ENCODE peak calls at places on chromosome 5, in eight cellular contexts. X is M059J, Q is NCI-H1417 treated with DMSO at 0.1 percent for 48 hours, T is GF-D8, I is pancreas, K is ELR, O is DMS53, L is aorta. W is an unnamed sample.

GRCh38 chr5:65480306-65480865 is 1.3 kb downstream of the ADAMTS6 start:
- DNase-seq in X (peak; percentile 78), I (peak; percentile 48), Q (no peak), L (peak; percentile 85), T (no peak), O (peak; percentile 70), K (peak; percentile 80), W (peak; percentile 86)

GRCh38 chr5:180792287-180792964 is 10.2 kb downstream of the MGAT1 start:
- DNase-seq in T (no peak), L (no peak), X (no peak), Q (no peak), O (no peak), I (no peak), K (no peak), W (no peak)

GRCh38 chr5:173237821-173238220 is 2.8 kb upstream of the NKX2-5 start:
- DNase-seq in T (no peak), L (no peak), Q (no peak), O (no peak), I (no peak), K (no peak), X (no peak), W (no peak)

GRCh38 chr5:123119334-123119986 is 30.4 kb downstream of the PRDM6 start:
- DNase-seq in O (no peak), Q (no peak), T (no peak), L (peak; percentile 65), X (peak; percentile 75), I (no peak), K (peak; percentile 20), W (peak; percentile 67)

GRCh38 chr5:32794086-32794485 is 83.0 kb downstream of the NPR3 start:
- DNase-seq in T (no peak), I (no peak), L (no peak), X (peak; percentile 58), O (no peak), K (peak; percentile 71), Q (no peak), W (peak; percentile 26)

GRCh38 chr5:134088994-134089560 is 25.4 kb upstream of the TCF7 start:
- DNase-seq in I (no peak), X (no peak), T (no peak), O (no peak), K (no peak), Q (no peak), L (no peak), W (no peak)

GRCh38 chr5:89417990-89418820 is 535.2 kb upstream of the MEF2C start:
- DNase-seq in I (no peak), Q (no peak), O (peak; percentile 22), T (no peak), K (no peak), X (peak; percentile 24), L (no peak), W (no peak)

GRCh38 chr5:53403291-53403690 is 77.1 kb upstream of the FST start:
- DNase-seq in L (no peak), I (no peak), Q (no peak), O (no peak), X (peak; percentile 38), K (no peak), T (no peak), W (no peak)

GRCh38 chr5:164306662-164307061 is 801.2 kb downstream of the MAT2B start:
- DNase-seq in Q (no peak), X (peak; percentile 12), O (no peak), L (no peak), T (no peak), I (no peak), K (peak; percentile 31), W (no peak)

GRCh38 chr5:73233461-73234151 is 60.6 kb downstream of the TMEM174 start:
- DNase-seq in X (peak; percentile 24), T (no peak), L (peak; percentile 45), K (no peak), O (peak; percentile 63), Q (no peak), I (no peak), W (no peak)

GRCh38 chr5:177249761-177250537 is 53.6 kb downstream of the RAB24 start:
- DNase-seq in K (no peak), T (no peak), I (no peak), L (no peak), X (no peak), O (no peak), Q (no peak), W (no peak)

GRCh38 chr5:72187388-72188070 is 80.3 kb downstream of the MAP1B start:
- DNase-seq in I (no peak), T (no peak), Q (no peak), X (no peak), O (no peak), K (no peak), L (no peak), W (no peak)

GRCh38 chr5:43099615-43100014 is 21.1 kb upstream of the ZNF131 start:
- DNase-seq in L (no peak), I (no peak), T (no peak), X (no peak), K (no peak), Q (no peak), O (peak; percentile 58), W (no peak)

GRCh38 chr5:132746592-132747063 is 598 bp upstream of the CCNI2 start:
- DNase-seq in O (peak; percentile 81), Q (no peak), X (peak; percentile 28), L (no peak), K (peak; percentile 56), T (no peak), I (peak; percentile 58), W (peak; percentile 80)

GRCh38 chr5:173757817-173758216 is 130.3 kb upstream of the CPEB4 start:
- DNase-seq in K (no peak), Q (no peak), O (no peak), I (no peak), X (no peak), L (no peak), T (no peak), W (no peak)

GRCh38 chr5:37814699-37815098 is 25.1 kb downstream of the GDNF start:
- DNase-seq in K (peak; percentile 99), Q (no peak), X (peak; percentile 96), T (no peak), O (no peak), L (no peak), I (no peak), W (peak; percentile 48)

GRCh38 chr5:119596046-119596445 is 33.3 kb upstream of the FAM170A start:
- DNase-seq in X (no peak), K (no peak), O (no peak), I (no peak), T (no peak), L (no peak), Q (no peak), W (no peak)

GRCh38 chr5:27947088-27947487 is 908.7 kb upstream of the CDH9 start:
- DNase-seq in L (no peak), Q (no peak), T (no peak), X (peak; percentile 71), K (no peak), I (no peak), O (no peak), W (no peak)

GRCh38 chr5:61171479-61171878 is 9.2 kb upstream of the SMIM15 start:
- DNase-seq in I (no peak), X (no peak), O (no peak), Q (no peak), L (no peak), K (no peak), T (no peak), W (no peak)

GRCh38 chr5:41420509-41421067 is 89.8 kb downstream of the PLCXD3 start:
- DNase-seq in T (no peak), I (no peak), O (no peak), L (no peak), K (no peak), Q (no peak), X (no peak), W (no peak)

GRCh38 chr5:72281764-72282499 is 38.1 kb downstream of the MRPS27 start:
- DNase-seq in O (peak; percentile 47), X (peak; percentile 55), L (no peak), I (no peak), K (peak; percentile 45), T (no peak), Q (no peak), W (no peak)

GRCh38 chr5:136062563-136063274 is 33.9 kb downstream of the TGFBI start:
- DNase-seq in I (no peak), X (peak; percentile 63), K (peak; percentile 76), T (no peak), Q (no peak), O (peak; percentile 85), L (peak; percentile 2), W (peak; percentile 81)